ENCODE peak calls at places on chromosomes 6 and 20, in six cellular contexts. One of them, this sample, is unnamed.
A peak's percentile ranks its signal among the peaks of the same experiment; 100 is the strongest.

GRCh38 chr6:104459543-104459942 is 400.2 kb downstream of the HACE1 start:
- DNase-seq in colonic mucosa: no peak
- DNase-seq in cardiac muscle cell: no peak
- DNase-seq in ovary: no peak
- DNase-seq in naive thymus-derived CD4-positive, alpha-beta T cell: no peak
- DNase-seq in fibroblast of lung: no peak
- DNase-seq in this sample: no peak

GRCh38 chr6:11246722-11247121 is 14.3 kb upstream of the NEDD9 start:
- DNase-seq in colonic mucosa: no peak
- DNase-seq in cardiac muscle cell: no peak
- DNase-seq in ovary: no peak
- DNase-seq in naive thymus-derived CD4-positive, alpha-beta T cell: no peak
- DNase-seq in fibroblast of lung: no peak
- DNase-seq in this sample: no peak

GRCh38 chr20:32912688-32913087 is 54.0 kb downstream of the EFCAB8 start:
- DNase-seq in colonic mucosa: no peak
- DNase-seq in cardiac muscle cell: no peak
- DNase-seq in ovary: no peak
- DNase-seq in naive thymus-derived CD4-positive, alpha-beta T cell: no peak
- DNase-seq in fibroblast of lung: no peak
- DNase-seq in this sample: no peak

GRCh38 chr6:38824243-38824894 is 109.3 kb downstream of the DNAH8 start:
- DNase-seq in colonic mucosa: no peak
- DNase-seq in cardiac muscle cell: no peak
- DNase-seq in ovary: no peak
- DNase-seq in naive thymus-derived CD4-positive, alpha-beta T cell: no peak
- DNase-seq in fibroblast of lung: no peak
- DNase-seq in this sample: no peak

GRCh38 chr6:45461486-45461885 is 83.8 kb upstream of the SUPT3H start:
- DNase-seq in colonic mucosa: no peak
- DNase-seq in cardiac muscle cell: no peak
- DNase-seq in ovary: no peak
- DNase-seq in naive thymus-derived CD4-positive, alpha-beta T cell: no peak
- DNase-seq in fibroblast of lung: no peak
- DNase-seq in this sample: no peak

GRCh38 chr6:365835-366234 is 25.7 kb upstream of the IRF4 start:
- DNase-seq in colonic mucosa: no peak
- DNase-seq in cardiac muscle cell: no peak
- DNase-seq in ovary: no peak
- DNase-seq in naive thymus-derived CD4-positive, alpha-beta T cell: no peak
- DNase-seq in fibroblast of lung: no peak
- DNase-seq in this sample: no peak

GRCh38 chr6:15303920-15304291 is 58.0 kb downstream of the JARID2 start:
- DNase-seq in colonic mucosa: no peak
- DNase-seq in cardiac muscle cell: no peak
- DNase-seq in ovary: no peak
- DNase-seq in naive thymus-derived CD4-positive, alpha-beta T cell: no peak
- DNase-seq in fibroblast of lung: no peak
- DNase-seq in this sample: peak; percentile 89

GRCh38 chr20:50772418-50773185 is 22.3 kb upstream of the BCAS4 start:
- DNase-seq in colonic mucosa: peak; percentile 3
- DNase-seq in cardiac muscle cell: no peak
- DNase-seq in ovary: peak; percentile 14
- DNase-seq in naive thymus-derived CD4-positive, alpha-beta T cell: no peak
- DNase-seq in fibroblast of lung: no peak
- DNase-seq in this sample: no peak

GRCh38 chr6:39088331-39088730 is 26.7 kb downstream of the SAYSD1 start:
- DNase-seq in colonic mucosa: no peak
- DNase-seq in cardiac muscle cell: peak; percentile 94
- DNase-seq in ovary: no peak
- DNase-seq in naive thymus-derived CD4-positive, alpha-beta T cell: peak; percentile 6
- DNase-seq in fibroblast of lung: peak; percentile 83
- DNase-seq in this sample: peak; percentile 12

GRCh38 chr6:111581957-111582356 is 23.7 kb downstream of the TRAF3IP2 start:
- DNase-seq in colonic mucosa: no peak
- DNase-seq in cardiac muscle cell: no peak
- DNase-seq in ovary: no peak
- DNase-seq in naive thymus-derived CD4-positive, alpha-beta T cell: no peak
- DNase-seq in fibroblast of lung: no peak
- DNase-seq in this sample: no peak

GRCh38 chr6:107323133-107323785 is 136.1 kb downstream of the PDSS2 start:
- DNase-seq in colonic mucosa: no peak
- DNase-seq in cardiac muscle cell: no peak
- DNase-seq in ovary: no peak
- DNase-seq in naive thymus-derived CD4-positive, alpha-beta T cell: no peak
- DNase-seq in fibroblast of lung: peak; percentile 70
- DNase-seq in this sample: no peak

GRCh38 chr6:26199773-26200728 is 112.8 kb downstream of the HFE start:
- DNase-seq in colonic mucosa: no peak
- DNase-seq in cardiac muscle cell: no peak
- DNase-seq in ovary: no peak
- DNase-seq in naive thymus-derived CD4-positive, alpha-beta T cell: no peak
- DNase-seq in fibroblast of lung: peak; percentile 30
- DNase-seq in this sample: no peak

GRCh38 chr6:72783667-72784066 is 161.8 kb downstream of the KCNQ5 start:
- DNase-seq in colonic mucosa: no peak
- DNase-seq in cardiac muscle cell: no peak
- DNase-seq in ovary: no peak
- DNase-seq in naive thymus-derived CD4-positive, alpha-beta T cell: no peak
- DNase-seq in fibroblast of lung: peak; percentile 24
- DNase-seq in this sample: no peak

GRCh38 chr6:82786251-82786650 is 279.4 kb downstream of the UBE3D start:
- DNase-seq in colonic mucosa: no peak
- DNase-seq in cardiac muscle cell: no peak
- DNase-seq in ovary: no peak
- DNase-seq in naive thymus-derived CD4-positive, alpha-beta T cell: no peak
- DNase-seq in fibroblast of lung: no peak
- DNase-seq in this sample: no peak

GRCh38 chr20:36344517-36345132 is 38.5 kb downstream of the DLGAP4 start:
- DNase-seq in colonic mucosa: peak; percentile 32
- DNase-seq in cardiac muscle cell: peak; percentile 93
- DNase-seq in ovary: peak; percentile 56
- DNase-seq in naive thymus-derived CD4-positive, alpha-beta T cell: no peak
- DNase-seq in fibroblast of lung: peak; percentile 54
- DNase-seq in this sample: peak; percentile 33

GRCh38 chr6:47741807-47742206 is 40.0 kb upstream of the OPN5 start:
- DNase-seq in colonic mucosa: peak; percentile 40
- DNase-seq in cardiac muscle cell: no peak
- DNase-seq in ovary: no peak
- DNase-seq in naive thymus-derived CD4-positive, alpha-beta T cell: no peak
- DNase-seq in fibroblast of lung: no peak
- DNase-seq in this sample: peak; percentile 6

GRCh38 chr20:15491564-15491963 is 1081.7 kb downstream of the KIF16B start:
- DNase-seq in colonic mucosa: no peak
- DNase-seq in cardiac muscle cell: no peak
- DNase-seq in ovary: no peak
- DNase-seq in naive thymus-derived CD4-positive, alpha-beta T cell: no peak
- DNase-seq in fibroblast of lung: no peak
- DNase-seq in this sample: peak; percentile 3

GRCh38 chr6:98832282-98833100 is 1.9 kb upstream of the POU3F2 start:
- DNase-seq in colonic mucosa: no peak
- DNase-seq in cardiac muscle cell: peak; percentile 27
- DNase-seq in ovary: peak; percentile 40
- DNase-seq in naive thymus-derived CD4-positive, alpha-beta T cell: no peak
- DNase-seq in fibroblast of lung: peak; percentile 60
- DNase-seq in this sample: no peak

GRCh38 chr6:79170431-79170830 is 64.1 kb downstream of the HMGN3 start:
- DNase-seq in colonic mucosa: no peak
- DNase-seq in cardiac muscle cell: no peak
- DNase-seq in ovary: no peak
- DNase-seq in naive thymus-derived CD4-positive, alpha-beta T cell: no peak
- DNase-seq in fibroblast of lung: no peak
- DNase-seq in this sample: no peak

GRCh38 chr6:157613011-157613522 is 210.0 kb upstream of the SNX9 start:
- DNase-seq in colonic mucosa: no peak
- DNase-seq in cardiac muscle cell: no peak
- DNase-seq in ovary: no peak
- DNase-seq in naive thymus-derived CD4-positive, alpha-beta T cell: no peak
- DNase-seq in fibroblast of lung: peak; percentile 97
- DNase-seq in this sample: peak; percentile 45

GRCh38 chr6:157615951-157616350 is 207.1 kb upstream of the SNX9 start:
- DNase-seq in colonic mucosa: no peak
- DNase-seq in cardiac muscle cell: no peak
- DNase-seq in ovary: no peak
- DNase-seq in naive thymus-derived CD4-positive, alpha-beta T cell: no peak
- DNase-seq in fibroblast of lung: no peak
- DNase-seq in this sample: no peak

GRCh38 chr6:157611406-157611805 is 211.6 kb upstream of the SNX9 start:
- DNase-seq in colonic mucosa: no peak
- DNase-seq in cardiac muscle cell: no peak
- DNase-seq in ovary: no peak
- DNase-seq in naive thymus-derived CD4-positive, alpha-beta T cell: no peak
- DNase-seq in fibroblast of lung: no peak
- DNase-seq in this sample: no peak

GRCh38 chr6:157614026-157614484 is 209.0 kb upstream of the SNX9 start:
- DNase-seq in colonic mucosa: peak; percentile 55
- DNase-seq in cardiac muscle cell: no peak
- DNase-seq in ovary: no peak
- DNase-seq in naive thymus-derived CD4-positive, alpha-beta T cell: no peak
- DNase-seq in fibroblast of lung: peak; percentile 83
- DNase-seq in this sample: no peak

DNA sequence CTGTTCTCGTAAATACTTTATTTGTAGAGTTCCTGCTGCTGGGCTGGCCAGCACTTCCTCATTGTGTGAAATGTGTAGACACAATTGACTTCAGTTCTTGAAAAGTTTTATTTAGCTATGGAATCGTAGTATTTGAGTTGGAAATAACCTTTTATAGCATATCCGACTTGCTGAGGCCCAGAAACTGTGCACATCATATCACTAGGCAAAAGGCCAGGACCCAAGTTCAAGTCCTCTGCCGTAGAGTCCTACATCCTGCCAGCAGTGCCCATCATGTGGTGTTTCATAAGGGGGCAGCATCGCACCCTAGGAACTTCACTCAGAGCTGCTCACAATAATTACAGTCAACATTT is 207.7 kb upstream of the SNX9 start:
- DNase-seq in colonic mucosa: peak; percentile 51
- DNase-seq in cardiac muscle cell: no peak
- DNase-seq in ovary: no peak
- DNase-seq in naive thymus-derived CD4-positive, alpha-beta T cell: no peak
- DNase-seq in fibroblast of lung: peak; percentile 37
- DNase-seq in this sample: no peak
- H3K4me3 ChIP-seq in colonic mucosa: no peak overlapping the region
- H3K4me3 ChIP-seq in cardiac muscle cell: no peak overlapping the region
- H3K4me3 ChIP-seq in ovary: no peak overlapping the region
- H3K4me3 ChIP-seq in naive thymus-derived CD4-positive, alpha-beta T cell: no peak overlapping the region
- H3K4me3 ChIP-seq in fibroblast of lung: no peak overlapping the region
- H3K4me3 ChIP-seq in this sample: no peak overlapping the region

DNA sequence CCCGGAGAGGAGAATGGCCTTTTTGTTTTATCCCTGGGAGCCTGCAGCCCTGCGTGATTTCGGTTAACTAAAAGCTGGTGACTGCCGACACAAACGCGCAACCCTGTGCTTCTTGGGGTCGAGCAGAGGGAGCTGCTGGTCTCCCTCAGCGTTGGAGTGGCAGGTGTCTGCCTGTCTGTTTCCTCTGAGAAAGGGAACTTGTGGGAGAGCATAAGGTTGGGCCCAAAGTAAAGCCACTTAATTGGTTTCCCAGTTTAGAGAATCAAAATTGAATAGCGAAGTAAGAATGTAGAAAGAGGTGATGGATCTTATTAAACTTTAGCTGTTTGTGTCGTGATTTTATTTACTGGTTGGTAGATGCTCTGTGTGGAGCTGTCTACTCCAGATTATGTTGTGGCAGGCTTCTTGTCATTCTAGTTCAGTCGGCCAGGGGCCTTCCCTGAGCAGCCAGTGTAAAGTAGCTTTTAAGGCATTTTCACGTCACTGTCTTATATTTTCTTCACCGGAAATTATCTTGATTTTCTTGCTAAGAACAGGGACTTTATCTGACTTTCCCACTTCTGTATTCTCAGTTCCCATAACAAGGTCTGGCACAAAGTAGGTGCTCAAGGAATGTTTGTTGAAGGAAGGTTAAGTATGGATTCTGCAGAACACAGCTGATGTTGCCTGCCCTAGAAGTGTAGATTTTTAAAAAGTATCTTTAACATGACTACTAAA is 709 bp downstream of the LTV1 start:
- DNase-seq in colonic mucosa: no peak
- DNase-seq in cardiac muscle cell: no peak
- DNase-seq in ovary: no peak
- DNase-seq in naive thymus-derived CD4-positive, alpha-beta T cell: no peak
- DNase-seq in fibroblast of lung: peak; percentile 8
- DNase-seq in this sample: no peak
- H3K27ac ChIP-seq in colonic mucosa: peak overlapping the region; percentile 69
- H3K27ac ChIP-seq in cardiac muscle cell: peak overlapping the region; percentile 94
- H3K27ac ChIP-seq in ovary: peak overlapping the region; percentile 92
- H3K27ac ChIP-seq in naive thymus-derived CD4-positive, alpha-beta T cell: peak overlapping the region; percentile 92
- H3K27ac ChIP-seq in fibroblast of lung: peak overlapping the region; percentile 99
- H3K27ac ChIP-seq in this sample: peak overlapping the region; percentile 66

DNA sequence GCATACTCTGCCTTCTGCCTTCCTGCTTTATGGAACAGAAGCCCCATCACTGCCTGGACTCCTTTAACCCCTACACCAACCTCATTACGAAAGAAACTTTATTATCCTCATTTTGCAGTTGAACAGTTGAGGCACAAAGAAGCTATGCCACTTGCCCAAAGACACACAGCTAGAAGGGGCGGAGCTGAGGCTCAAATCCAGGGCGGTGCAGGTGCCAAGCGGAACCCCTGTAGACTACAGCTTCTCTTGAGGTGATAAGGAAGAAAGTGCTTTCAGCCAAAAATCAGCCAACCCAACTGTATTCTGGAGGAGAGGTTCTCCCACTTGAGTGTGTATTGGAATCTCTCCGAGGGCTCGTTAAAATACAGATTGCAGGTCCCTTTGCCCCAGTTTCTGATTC is 90.5 kb downstream of the PRND start:
- DNase-seq in colonic mucosa: no peak
- DNase-seq in cardiac muscle cell: no peak
- DNase-seq in ovary: no peak
- DNase-seq in naive thymus-derived CD4-positive, alpha-beta T cell: no peak
- DNase-seq in fibroblast of lung: no peak
- DNase-seq in this sample: no peak
- H3K4me1 ChIP-seq in colonic mucosa: no peaks in the 10 kb centered on the region
- H3K4me1 ChIP-seq in cardiac muscle cell: no peaks in the 10 kb centered on the region
- H3K4me1 ChIP-seq in ovary: peaks cover 8% of the 10 kb centered on the region
- H3K4me1 ChIP-seq in naive thymus-derived CD4-positive, alpha-beta T cell: peaks cover 84% of the 10 kb centered on the region
- H3K4me1 ChIP-seq in fibroblast of lung: no peaks in the 10 kb centered on the region
- H3K4me1 ChIP-seq in this sample: no peaks in the 10 kb centered on the region

GRCh38 chr20:34033903-34034302 is 40.2 kb downstream of the RALY start:
- DNase-seq in colonic mucosa: no peak
- DNase-seq in cardiac muscle cell: no peak
- DNase-seq in ovary: no peak
- DNase-seq in naive thymus-derived CD4-positive, alpha-beta T cell: no peak
- DNase-seq in fibroblast of lung: no peak
- DNase-seq in this sample: no peak

GRCh38 chr20:34042286-34042685 is 48.6 kb downstream of the RALY start:
- DNase-seq in colonic mucosa: no peak
- DNase-seq in cardiac muscle cell: peak; percentile 76
- DNase-seq in ovary: no peak
- DNase-seq in naive thymus-derived CD4-positive, alpha-beta T cell: peak; percentile 11
- DNase-seq in fibroblast of lung: no peak
- DNase-seq in this sample: no peak

GRCh38 chr20:34037121-34037520 is 43.4 kb downstream of the RALY start:
- DNase-seq in colonic mucosa: no peak
- DNase-seq in cardiac muscle cell: no peak
- DNase-seq in ovary: no peak
- DNase-seq in naive thymus-derived CD4-positive, alpha-beta T cell: peak; percentile 32
- DNase-seq in fibroblast of lung: no peak
- DNase-seq in this sample: no peak

GRCh38 chr20:34040300-34041015 is 46.7 kb downstream of the RALY start:
- DNase-seq in colonic mucosa: no peak
- DNase-seq in cardiac muscle cell: peak; percentile 53
- DNase-seq in ovary: no peak
- DNase-seq in naive thymus-derived CD4-positive, alpha-beta T cell: no peak
- DNase-seq in fibroblast of lung: no peak
- DNase-seq in this sample: peak; percentile 75

GRCh38 chr20:34037767-34038166 is 44.1 kb downstream of the RALY start:
- DNase-seq in colonic mucosa: no peak
- DNase-seq in cardiac muscle cell: no peak
- DNase-seq in ovary: peak; percentile 54
- DNase-seq in naive thymus-derived CD4-positive, alpha-beta T cell: no peak
- DNase-seq in fibroblast of lung: peak; percentile 92
- DNase-seq in this sample: no peak
- H3K4me3 ChIP-seq in colonic mucosa: no peak overlapping the region
- H3K4me3 ChIP-seq in cardiac muscle cell: no peak overlapping the region
- H3K4me3 ChIP-seq in ovary: no peak overlapping the region
- H3K4me3 ChIP-seq in naive thymus-derived CD4-positive, alpha-beta T cell: no peak overlapping the region
- H3K4me3 ChIP-seq in fibroblast of lung: no peak overlapping the region
- H3K4me3 ChIP-seq in this sample: no peak overlapping the region

This sample was measured in small intestine.